ENCODE peak calls at places on chromosomes 11 and 22, in five cellular contexts. One of them, this sample, is unnamed.

GRCh38 chr22:39967103-39967829 is 7.1 kb downstream of the TMA7B start:
- DNase-seq in WTC11: no peak
- DNase-seq in BE2C: no peak
- DNase-seq in HCT116: no peak
- DNase-seq in AG10803: peak; percentile 35
- DNase-seq in this sample: no peak

GRCh38 chr11:27296406-27296994 is 66.5 kb downstream of the CCDC34 start:
- DNase-seq in BE2C: no peak
- DNase-seq in AG10803: peak; percentile 80
- DNase-seq in WTC11: no peak
- DNase-seq in HCT116: peak; percentile 27
- DNase-seq in this sample: peak; percentile 52

GRCh38 chr11:127939000-127939399 is 648.4 kb downstream of the ETS1 start:
- DNase-seq in BE2C: no peak
- DNase-seq in WTC11: no peak
- DNase-seq in AG10803: no peak
- DNase-seq in HCT116: no peak
- DNase-seq in this sample: no peak

GRCh38 chr11:74269161-74269809 is 42.2 kb downstream of the P4HA3 start:
- DNase-seq in WTC11: no peak
- DNase-seq in AG10803: peak; percentile 50
- DNase-seq in HCT116: no peak
- DNase-seq in BE2C: no peak
- DNase-seq in this sample: no peak

GRCh38 chr11:120089036-120090001 is 48.6 kb downstream of the TRIM29 start:
- DNase-seq in HCT116: no peak
- DNase-seq in BE2C: no peak
- DNase-seq in WTC11: no peak
- DNase-seq in AG10803: no peak
- DNase-seq in this sample: no peak

GRCh38 chr11:41283196-41283930 is 176.1 kb downstream of the LRRC4C start:
- DNase-seq in HCT116: no peak
- DNase-seq in WTC11: no peak
- DNase-seq in BE2C: no peak
- DNase-seq in AG10803: no peak
- DNase-seq in this sample: no peak

GRCh38 chr11:67463680-67464410 is 5.2 kb downstream of the TMEM134 start:
- DNase-seq in AG10803: peak; percentile 41
- DNase-seq in BE2C: peak; percentile 90
- DNase-seq in HCT116: peak; percentile 73
- DNase-seq in WTC11: no peak
- DNase-seq in this sample: no peak

GRCh38 chr11:82225930-82226329 is 507.7 kb downstream of the FAM181B start:
- DNase-seq in BE2C: no peak
- DNase-seq in HCT116: no peak
- DNase-seq in AG10803: no peak
- DNase-seq in WTC11: no peak
- DNase-seq in this sample: no peak

GRCh38 chr22:12697441-12697840 is 2830.6 kb upstream of the OR11H1 start:
- DNase-seq in AG10803: no peak
- DNase-seq in BE2C: no peak
- DNase-seq in HCT116: no peak
- DNase-seq in WTC11: no peak
- DNase-seq in this sample: no peak

GRCh38 chr22:26656896-26657851 is at the start of gene MIAT:
- DNase-seq in BE2C: peak; percentile 50
- DNase-seq in AG10803: no peak
- DNase-seq in HCT116: no peak
- DNase-seq in WTC11: peak; percentile 81
- DNase-seq in this sample: peak; percentile 89

GRCh38 chr22:44329179-44329796 is 16.5 kb upstream of the SHISAL1 start:
- DNase-seq in AG10803: no peak
- DNase-seq in HCT116: no peak
- DNase-seq in BE2C: peak; percentile 42
- DNase-seq in WTC11: no peak
- DNase-seq in this sample: peak; percentile 75

GRCh38 chr22:25624486-25624885 is 60.0 kb downstream of the GRK3 start:
- DNase-seq in BE2C: no peak
- DNase-seq in AG10803: no peak
- DNase-seq in HCT116: no peak
- DNase-seq in WTC11: no peak
- DNase-seq in this sample: no peak

GRCh38 chr22:27086728-27087450 is 429.5 kb downstream of the MIAT start:
- DNase-seq in AG10803: no peak
- DNase-seq in BE2C: no peak
- DNase-seq in HCT116: no peak
- DNase-seq in WTC11: no peak
- DNase-seq in this sample: no peak

GRCh38 chr11:130905512-130905911 is 10.8 kb downstream of the SNX19 start:
- DNase-seq in BE2C: no peak
- DNase-seq in WTC11: no peak
- DNase-seq in HCT116: no peak
- DNase-seq in AG10803: no peak
- DNase-seq in this sample: no peak

GRCh38 chr11:73787643-73788537 is at the start of gene MRPL48:
- DNase-seq in BE2C: peak; percentile 96
- DNase-seq in HCT116: peak; percentile 91
- DNase-seq in WTC11: peak; percentile 84
- DNase-seq in AG10803: peak; percentile 96
- DNase-seq in this sample: peak; percentile 96

GRCh38 chr22:31350410-31350863 is 4.3 kb upstream of the PATZ1 start:
- DNase-seq in BE2C: peak; percentile 83
- DNase-seq in AG10803: no peak
- DNase-seq in HCT116: no peak
- DNase-seq in WTC11: peak; percentile 37
- DNase-seq in this sample: no peak

GRCh38 chr11:58654079-58654907 is 31.8 kb downstream of the CNTF start:
- DNase-seq in HCT116: peak; percentile 68
- DNase-seq in WTC11: peak; percentile 86
- DNase-seq in BE2C: peak; percentile 77
- DNase-seq in AG10803: peak; percentile 73
- DNase-seq in this sample: peak; percentile 57

GRCh38 chr11:70313945-70314344 is 43.5 kb downstream of the PPFIA1 start:
- DNase-seq in BE2C: no peak
- DNase-seq in HCT116: no peak
- DNase-seq in AG10803: no peak
- DNase-seq in WTC11: no peak
- DNase-seq in this sample: no peak

GRCh38 chr11:65918211-65919150 is at the start of gene C11orf68:
- DNase-seq in WTC11: peak; percentile 32
- DNase-seq in BE2C: no peak
- DNase-seq in HCT116: no peak
- DNase-seq in AG10803: no peak
- DNase-seq in this sample: no peak

GRCh38 chr11:20360650-20361049 is 2.9 kb upstream of the HTATIP2 start:
- DNase-seq in AG10803: peak; percentile 27
- DNase-seq in HCT116: no peak
- DNase-seq in WTC11: no peak
- DNase-seq in BE2C: no peak
- DNase-seq in this sample: no peak

GRCh38 chr11:127737499-127737898 is 736.9 kb upstream of the KIRREL3 start:
- DNase-seq in BE2C: no peak
- DNase-seq in AG10803: no peak
- DNase-seq in HCT116: no peak
- DNase-seq in WTC11: no peak
- DNase-seq in this sample: no peak

GRCh38 chr11:88103337-88104206 is 71.7 kb downstream of the RAB38 start:
- DNase-seq in AG10803: peak; percentile 51
- DNase-seq in HCT116: peak; percentile 85
- DNase-seq in BE2C: peak; percentile 66
- DNase-seq in WTC11: peak; percentile 74
- DNase-seq in this sample: peak; percentile 17

GRCh38 chr22:23060612-23061400 is 9.5 kb upstream of the GNAZ start:
- DNase-seq in WTC11: peak; percentile 6
- DNase-seq in HCT116: no peak
- DNase-seq in AG10803: no peak
- DNase-seq in BE2C: peak; percentile 3
- DNase-seq in this sample: peak; percentile 11

GRCh38 chr11:9581556-9582161 is 8.2 kb downstream of the WEE1 start:
- DNase-seq in WTC11: no peak
- DNase-seq in BE2C: no peak
- DNase-seq in HCT116: no peak
- DNase-seq in AG10803: no peak
- DNase-seq in this sample: no peak

GRCh38 chr22:27537481-27537891 is 264.1 kb downstream of the MN1 start:
- DNase-seq in AG10803: peak; percentile 55
- DNase-seq in BE2C: peak; percentile 53
- DNase-seq in WTC11: no peak
- DNase-seq in HCT116: no peak
- DNase-seq in this sample: no peak

GRCh38 chr11:33682446-33682845 is 18.2 kb downstream of the C11orf91 start:
- DNase-seq in AG10803: no peak
- DNase-seq in HCT116: no peak
- DNase-seq in WTC11: no peak
- DNase-seq in BE2C: no peak
- DNase-seq in this sample: no peak
- TF ChIP-seq CTCF in AG10803: no peak
- TF ChIP-seq CTCF in HCT116: peak; percentile 65
- TF ChIP-seq CTCF in WTC11: no peak
- TF ChIP-seq CTCF in BE2C: no peak
- TF ChIP-seq CTCF in this sample: no peak

GRCh38 chr11:76237914-76238313 is 31.6 kb upstream of the WNT11 start:
- DNase-seq in WTC11: no peak
- DNase-seq in HCT116: peak; percentile 48
- DNase-seq in BE2C: peak; percentile 45
- DNase-seq in AG10803: no peak
- DNase-seq in this sample: no peak
- TF ChIP-seq CTCF in WTC11: no peak
- TF ChIP-seq CTCF in HCT116: no peak
- TF ChIP-seq CTCF in BE2C: peak; percentile 48
- TF ChIP-seq CTCF in AG10803: no peak
- TF ChIP-seq CTCF in this sample: peak; percentile 26

GRCh38 chr11:612201-612960 is 3.4 kb downstream of the IRF7 start:
- DNase-seq in WTC11: no peak
- DNase-seq in AG10803: peak; percentile 18
- DNase-seq in BE2C: peak; percentile 56
- DNase-seq in HCT116: peak; percentile 16
- DNase-seq in this sample: no peak
- TF ChIP-seq CTCF in WTC11: no peak
- TF ChIP-seq CTCF in AG10803: peak; percentile 32
- TF ChIP-seq CTCF in BE2C: peak; percentile 19
- TF ChIP-seq CTCF in HCT116: no peak
- TF ChIP-seq CTCF in this sample: peak; percentile 17

GRCh38 chr22:18024276-18024939 is at the start of gene MICAL3:
- DNase-seq in BE2C: peak; percentile 81
- DNase-seq in AG10803: peak; percentile 68
- DNase-seq in WTC11: peak; percentile 38
- DNase-seq in HCT116: peak; percentile 34
- DNase-seq in this sample: peak; percentile 92
- TF ChIP-seq CTCF in BE2C: peak; percentile 57
- TF ChIP-seq CTCF in AG10803: peak; percentile 58
- TF ChIP-seq CTCF in WTC11: no peak
- TF ChIP-seq CTCF in HCT116: no peak
- TF ChIP-seq CTCF in this sample: peak; percentile 95

DNA sequence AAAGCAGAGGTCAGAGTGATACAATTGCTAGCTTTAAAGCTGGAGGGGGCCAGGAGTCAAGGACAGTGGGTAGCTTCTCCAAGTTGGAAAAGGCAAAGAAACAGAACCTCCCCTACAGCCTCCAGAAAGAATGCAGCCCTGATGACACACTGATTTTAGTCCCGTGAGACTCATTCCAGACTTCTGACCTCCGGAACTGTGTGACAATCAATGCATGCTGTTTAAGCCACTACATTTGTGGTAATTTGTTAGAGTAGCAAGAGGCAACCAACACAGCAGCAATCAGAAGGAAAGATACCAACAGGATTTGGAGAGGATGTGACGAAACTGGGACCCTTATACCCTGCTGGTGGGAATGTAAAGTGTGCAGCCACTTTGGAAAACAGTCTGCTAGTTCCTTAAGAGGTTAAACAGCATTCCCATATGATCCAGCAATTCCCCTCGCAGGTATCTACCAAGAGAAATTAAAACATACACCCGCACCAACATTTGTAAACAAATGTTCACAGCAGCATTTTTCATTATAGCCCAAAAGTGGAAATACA is 66.7 kb downstream of the DSCAML1 start:
- DNase-seq in AG10803: no peak
- DNase-seq in BE2C: no peak
- DNase-seq in HCT116: no peak
- DNase-seq in WTC11: no peak
- DNase-seq in this sample: no peak
- TF ChIP-seq CTCF in AG10803: no peak
- TF ChIP-seq CTCF in BE2C: peak; percentile 34
- TF ChIP-seq CTCF in HCT116: no peak
- TF ChIP-seq CTCF in WTC11: no peak
- TF ChIP-seq CTCF in this sample: no peak

DNA sequence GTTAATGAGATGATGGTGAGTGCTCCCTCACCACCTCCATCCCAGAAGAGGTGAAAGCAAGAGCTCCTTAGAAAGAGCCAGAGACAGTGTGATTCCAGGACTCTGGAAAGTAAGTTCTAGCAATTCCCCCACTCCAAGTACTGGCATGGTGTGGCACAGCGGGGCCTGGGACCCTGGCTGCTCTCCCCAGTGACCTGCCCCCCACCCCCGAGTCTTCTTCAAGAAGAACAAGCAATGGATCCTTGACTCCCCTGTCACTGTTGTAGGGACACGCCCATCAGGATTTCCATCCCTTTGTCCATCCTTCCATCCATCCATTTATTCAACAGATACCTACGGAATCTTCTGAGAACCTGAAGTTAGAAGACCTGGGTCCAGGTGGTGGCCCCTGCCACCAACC is 44.4 kb downstream of the C11orf96 start:
- DNase-seq in BE2C: no peak
- DNase-seq in AG10803: no peak
- DNase-seq in WTC11: no peak
- DNase-seq in HCT116: no peak
- DNase-seq in this sample: no peak
- TF ChIP-seq CTCF in BE2C: no peak
- TF ChIP-seq CTCF in AG10803: no peak
- TF ChIP-seq CTCF in WTC11: no peak
- TF ChIP-seq CTCF in HCT116: no peak
- TF ChIP-seq CTCF in this sample: no peak

GRCh38 chr22:49767355-49768062 is 60.2 kb downstream of the BRD1 start:
- DNase-seq in WTC11: peak; percentile 66
- DNase-seq in AG10803: peak; percentile 39
- DNase-seq in HCT116: peak; percentile 42
- DNase-seq in BE2C: peak; percentile 52
- DNase-seq in this sample: peak; percentile 80
- TF ChIP-seq CTCF in WTC11: peak; percentile 64
- TF ChIP-seq CTCF in AG10803: peak; percentile 74
- TF ChIP-seq CTCF in HCT116: peak; percentile 86
- TF ChIP-seq CTCF in BE2C: peak; percentile 86
- TF ChIP-seq CTCF in this sample: peak; percentile 56

This sample was measured in GM13976.